ENCODE peak calls at places on chromosomes 2 and 18, in eight cellular contexts. W is HFF-Myc; V is stomach; K is right atrium auricular region; Q is CD4-positive, alpha-beta T cell; E is glutamatergic neuron; L is GM20000; R is neural progenitor cell. I is an unnamed sample.

GRCh38 chr18:13377496-13377895 is 158.9 kb downstream of the LDLRAD4 start:
- DNase-seq in W (no peak), V (no peak), K (peak), Q (no peak), E (no peak), L (peak), R (no peak), I (no peak)

GRCh38 chr2:142290931-142291330 is 160.1 kb upstream of the LRP1B start:
- DNase-seq in W (no peak), V (no peak), K (no peak), Q (no peak), E (no peak), L (no peak), R (no peak), I (no peak)

GRCh38 chr18:9771261-9771976 is 63.3 kb downstream of the RAB31 start:
- DNase-seq in W (peak), V (peak), K (peak), Q (peak), E (peak), L (peak), R (peak), I (peak)

GRCh38 chr2:218284106-218284811 is 8.0 kb downstream of the TMBIM1 start:
- DNase-seq in W (peak), V (peak), K (no peak), Q (no peak), E (no peak), L (peak), R (no peak), I (no peak)

GRCh38 chr2:174553811-174554493 is 43.7 kb downstream of the WIPF1 start:
- DNase-seq in W (no peak), V (no peak), K (no peak), Q (no peak), E (no peak), L (peak), R (no peak), I (no peak)

GRCh38 chr2:119251652-119252051 is 28.0 kb downstream of the STEAP3 start:
- DNase-seq in W (no peak), V (no peak), K (no peak), Q (no peak), E (no peak), L (no peak), R (no peak), I (no peak)

GRCh38 chr2:20930928-20931327 is 108.0 kb upstream of the LDAH start:
- DNase-seq in W (peak), V (no peak), K (no peak), Q (no peak), E (no peak), L (no peak), R (no peak), I (no peak)

GRCh38 chr18:31064130-31064529 is 21.6 kb upstream of the DSC3 start:
- DNase-seq in W (no peak), V (no peak), K (no peak), Q (no peak), E (no peak), L (no peak), R (no peak), I (no peak)

GRCh38 chr2:150718280-150718679 is 230.8 kb upstream of the RND3 start:
- DNase-seq in W (no peak), V (no peak), K (no peak), Q (no peak), E (no peak), L (no peak), R (no peak), I (no peak)

GRCh38 chr2:128386066-128386465 is 67.4 kb upstream of the HS6ST1 start:
- DNase-seq in W (no peak), V (peak), K (no peak), Q (no peak), E (no peak), L (no peak), R (no peak), I (no peak)

GRCh38 chr18:79965119-79965902 is 868 bp downstream of the HSBP1L1 start:
- DNase-seq in W (peak), V (peak), K (no peak), Q (no peak), E (peak), L (no peak), R (no peak), I (no peak)

GRCh38 chr2:127194447-127194846 is 25.7 kb downstream of the CYP27C1 start:
- DNase-seq in W (no peak), V (no peak), K (peak), Q (no peak), E (no peak), L (no peak), R (peak), I (no peak)

GRCh38 chr18:59033361-59033760 is 106.3 kb upstream of the SEC11C start:
- DNase-seq in W (no peak), V (no peak), K (no peak), Q (no peak), E (no peak), L (no peak), R (no peak), I (no peak)

GRCh38 chr2:85504434-85505261 is 34.3 kb upstream of the MAT2A start:
- DNase-seq in W (peak), V (peak), K (peak), Q (no peak), E (peak), L (no peak), R (no peak), I (no peak)

GRCh38 chr18:8657873-8658521 is 47.4 kb upstream of the MTCL1 start:
- DNase-seq in W (peak), V (no peak), K (no peak), Q (no peak), E (peak), L (no peak), R (peak), I (no peak)

GRCh38 chr2:172095146-172095904 is 7.4 kb downstream of the DLX2 start:
- DNase-seq in W (no peak), V (peak), K (no peak), Q (peak), E (peak), L (peak), R (peak), I (no peak)

GRCh38 chr2:62884514-62884913 is 166.1 kb upstream of the OTX1 start:
- DNase-seq in W (no peak), V (no peak), K (no peak), Q (no peak), E (no peak), L (no peak), R (no peak), I (no peak)

GRCh38 chr2:27573452-27573851 is 9.4 kb upstream of the ZNF512 start:
- DNase-seq in W (no peak), V (no peak), K (no peak), Q (no peak), E (no peak), L (no peak), R (no peak), I (no peak)

GRCh38 chr2:141741652-141742051 is 389.2 kb downstream of the LRP1B start:
- DNase-seq in W (no peak), V (no peak), K (no peak), Q (no peak), E (no peak), L (no peak), R (no peak), I (no peak)

GRCh38 chr18:35371412-35372195 is 5.5 kb downstream of the ZNF396 start:
- DNase-seq in W (no peak), V (no peak), K (no peak), Q (no peak), E (no peak), L (no peak), R (no peak), I (no peak)

GRCh38 chr2:71831208-71831577 is 316.5 kb downstream of the CYP26B1 start:
- DNase-seq in W (no peak), V (peak), K (peak), Q (no peak), E (no peak), L (no peak), R (no peak), I (no peak)

GRCh38 chr2:23206652-23207051 is 178.3 kb upstream of the KLHL29 start:
- DNase-seq in W (no peak), V (no peak), K (no peak), Q (no peak), E (no peak), L (no peak), R (no peak), I (no peak)

GRCh38 chr2:235689427-235689853 is 195.6 kb downstream of the AGAP1 start:
- DNase-seq in W (no peak), V (no peak), K (no peak), Q (no peak), E (peak), L (no peak), R (no peak), I (no peak)

GRCh38 chr2:25204190-25204838 is 35.9 kb upstream of the POMC start:
- DNase-seq in W (no peak), V (no peak), K (no peak), Q (no peak), E (peak), L (peak), R (no peak), I (no peak)

GRCh38 chr2:60533114-60534033 is 20.1 kb downstream of the BCL11A start:
- DNase-seq in W (peak), V (no peak), K (no peak), Q (no peak), E (no peak), L (no peak), R (no peak), I (no peak)

GRCh38 chr2:55431982-55432627 is 12.4 kb upstream of the CCDC88A start:
- DNase-seq in W (peak), V (no peak), K (no peak), Q (no peak), E (no peak), L (peak), R (peak), I (no peak)

GRCh38 chr18:47817017-47817911 is 113.2 kb downstream of the SMAD2 start:
- DNase-seq in W (no peak), V (no peak), K (no peak), Q (no peak), E (no peak), L (no peak), R (no peak), I (no peak)

GRCh38 chr18:12657849-12658829 is at the start of gene SPIRE1:
- DNase-seq in W (no peak), V (peak), K (peak), Q (peak), E (peak), L (peak), R (peak), I (peak)

GRCh38 chr2:105712981-105713596 is 31.6 kb upstream of the NCK2 start:
- DNase-seq in W (peak), V (no peak), K (no peak), Q (no peak), E (no peak), L (no peak), R (no peak), I (no peak)

GRCh38 chr18:42752921-42753320 is 362.6 kb downstream of the RIT2 start:
- DNase-seq in W (no peak), V (no peak), K (no peak), Q (no peak), E (peak), L (no peak), R (peak), I (no peak)

GRCh38 chr2:236748801-236749200 is 179.2 kb downstream of the ACKR3 start:
- DNase-seq in W (no peak), V (peak), K (no peak), Q (no peak), E (no peak), L (no peak), R (peak), I (no peak)

GRCh38 chr2:109175350-109175678 is 46.3 kb downstream of the SH3RF3 start:
- DNase-seq in W (no peak), V (no peak), K (no peak), Q (no peak), E (no peak), L (no peak), R (no peak), I (no peak)

GRCh38 chr2:16258350-16258749 is 318.0 kb downstream of the MYCN start:
- DNase-seq in W (no peak), V (no peak), K (no peak), Q (no peak), E (no peak), L (no peak), R (peak), I (no peak)

DNA sequence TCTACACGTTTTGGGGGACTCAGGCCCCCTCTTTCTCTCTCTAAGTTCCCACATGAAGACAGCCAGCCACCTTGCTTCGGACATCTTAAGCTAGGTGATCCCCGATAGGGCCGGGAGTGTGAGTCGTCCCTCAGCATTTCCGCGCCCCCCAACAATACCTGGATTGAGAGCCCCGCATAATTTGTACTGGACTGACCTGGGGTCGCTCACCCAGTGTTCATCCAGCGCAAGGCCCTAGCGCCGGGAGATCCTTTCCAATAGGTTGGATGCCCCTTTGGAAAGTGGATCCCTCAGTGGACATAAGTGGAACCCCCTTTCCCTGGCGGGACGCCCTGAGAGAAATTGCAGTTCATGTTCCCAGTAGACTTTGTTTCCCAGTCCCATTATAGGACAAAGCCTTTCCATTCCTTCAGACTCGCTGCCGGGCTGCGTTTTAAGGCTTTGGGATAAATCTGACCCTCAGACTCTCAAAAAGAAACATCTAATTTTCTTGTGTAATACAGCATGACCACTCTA is 77.8 kb upstream of the KCNH7 start:
- DNase-seq in W (no peak), V (no peak), K (no peak), Q (no peak), E (no peak), L (no peak), R (no peak), I (no peak)
- TF ChIP-seq CTCF in W (no peak), V (no peak), K (no peak), Q (no peak), E (no peak), L (no peak), R (no peak), I (no peak)

DNA sequence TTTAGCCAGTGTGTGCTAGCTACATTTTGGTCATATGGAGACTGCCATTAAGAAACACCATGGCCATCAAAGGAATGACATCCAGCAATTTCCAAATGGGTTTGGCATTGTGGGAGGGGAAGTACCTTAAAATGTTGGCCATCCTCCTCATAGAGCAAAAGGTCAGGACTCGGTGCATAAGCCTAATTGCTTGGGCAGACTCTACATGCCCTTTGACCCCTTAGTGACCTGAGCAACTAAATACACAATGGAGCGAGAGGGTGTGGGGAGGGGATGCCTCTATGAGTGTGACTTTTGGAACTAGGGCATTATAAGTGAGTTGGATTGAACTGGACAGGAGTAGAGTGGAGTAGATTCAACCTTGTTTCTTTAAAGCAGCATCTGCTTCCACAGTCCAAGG is 44.9 kb downstream of the NRP2 start:
- DNase-seq in W (no peak), V (no peak), K (no peak), Q (no peak), E (no peak), L (no peak), R (peak), I (no peak)
- TF ChIP-seq CTCF in W (no peak), V (no peak), K (no peak), Q (no peak), E (no peak), L (no peak), R (no peak), I (no peak)

GRCh38 chr18:61893304-61893970 is 630 bp upstream of the RNF152 start:
- DNase-seq in W (no peak), V (peak), K (no peak), Q (no peak), E (peak), L (peak), R (peak), I (peak)
- TF ChIP-seq CTCF in W (no peak), V (no peak), K (no peak), Q (no peak), E (no peak), L (no peak), R (no peak), I (no peak)

GRCh38 chr2:214410128-214410775 is 602 bp upstream of the VWC2L start:
- DNase-seq in W (no peak), V (no peak), K (no peak), Q (no peak), E (no peak), L (no peak), R (no peak), I (no peak)
- TF ChIP-seq CTCF in W (no peak), V (no peak), K (no peak), Q (no peak), E (no peak), L (no peak), R (no peak), I (no peak)

GRCh38 chr2:12321886-12322285 is 394.9 kb upstream of the TRIB2 start:
- DNase-seq in W (no peak), V (no peak), K (no peak), Q (no peak), E (no peak), L (no peak), R (no peak), I (no peak)

GRCh38 chr2:12317853-12318426 is 398.8 kb upstream of the TRIB2 start:
- DNase-seq in W (peak), V (no peak), K (no peak), Q (no peak), E (no peak), L (no peak), R (no peak), I (no peak)

GRCh38 chr2:12320027-12320734 is 396.6 kb upstream of the TRIB2 start:
- DNase-seq in W (no peak), V (no peak), K (no peak), Q (no peak), E (no peak), L (no peak), R (no peak), I (no peak)

GRCh38 chr2:12318427-12319057 is 398.2 kb upstream of the TRIB2 start:
- DNase-seq in W (peak), V (no peak), K (no peak), Q (no peak), E (no peak), L (no peak), R (no peak), I (no peak)

DNA sequence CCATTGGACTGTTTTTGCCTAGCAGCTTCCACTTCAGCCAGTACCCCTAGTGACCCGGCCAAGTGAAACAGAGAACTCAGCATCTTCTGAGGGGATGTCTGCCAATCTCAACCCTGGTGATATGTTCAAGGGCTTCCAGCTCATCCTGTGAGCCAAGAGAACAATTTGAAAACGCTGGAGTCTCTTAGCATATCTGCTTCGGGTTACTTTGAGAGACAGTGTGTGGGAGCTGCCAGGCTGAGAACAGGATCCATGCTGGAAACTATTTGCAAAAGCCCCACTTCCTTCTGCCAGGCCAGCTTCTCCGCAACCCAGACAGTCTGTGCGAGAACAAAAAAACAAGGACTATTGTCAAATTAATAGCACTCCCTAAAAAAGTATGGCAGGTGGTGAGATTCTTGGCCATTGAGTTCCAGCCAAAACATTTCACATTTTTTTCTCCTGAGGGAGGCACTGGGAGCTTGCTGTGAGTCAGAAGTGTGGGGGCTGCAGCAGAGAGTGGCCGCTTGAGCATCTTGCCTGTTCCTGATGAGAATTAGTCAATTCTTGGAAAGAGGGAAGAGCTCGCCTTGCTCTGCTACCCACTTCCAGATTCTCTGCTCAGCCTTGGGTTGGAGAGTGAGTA is 395.6 kb upstream of the TRIB2 start:
- DNase-seq in W (peak), V (no peak), K (peak), Q (no peak), E (no peak), L (no peak), R (no peak), I (no peak)
- TF ChIP-seq CTCF in W (no peak), V (no peak), K (no peak), Q (no peak), E (no peak), L (no peak), R (no peak), I (no peak)

DNA sequence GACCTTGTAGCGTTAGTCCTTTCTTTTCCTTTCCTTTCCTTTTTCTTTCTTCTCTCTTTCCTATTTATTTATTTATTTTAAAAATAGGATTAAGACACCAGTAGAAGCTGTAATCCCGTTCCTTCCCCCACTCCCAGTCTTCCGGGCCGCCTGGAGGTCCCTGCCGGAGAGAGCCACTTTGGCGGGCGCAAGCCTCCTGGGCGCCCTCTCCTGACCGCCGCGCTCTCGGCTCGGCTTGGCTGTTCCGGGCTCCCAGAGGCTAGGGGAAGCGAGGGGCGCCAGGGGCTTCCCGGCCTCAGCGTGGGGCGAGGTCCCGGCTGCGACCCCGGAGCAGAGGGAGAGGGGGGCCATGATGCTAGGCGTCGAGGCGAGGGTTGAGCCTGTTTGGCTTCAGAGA is 10.9 kb downstream of the MEIS1 start:
- DNase-seq in W (no peak), V (no peak), K (no peak), Q (no peak), E (peak), L (no peak), R (peak), I (peak)
- TF ChIP-seq CTCF in W (no peak), V (no peak), K (no peak), Q (no peak), E (no peak), L (no peak), R (peak), I (no peak)

I was measured in endothelial cell.